ENCODE peak calls at places on chromosomes 12 and 14, in four cellular contexts. P is K562, S is GM12878, A is HepG2. Z is an unnamed sample.

GRCh38 chr14:69316449-69317391 is 56.8 kb downstream of the GALNT16 start:
- DNase-seq in P (no peak), A (no peak), S (no peak), Z (peak)

GRCh38 chr14:71651228-71651627 is 281.0 kb upstream of the RGS6 start:
- DNase-seq in A (no peak), P (no peak), S (no peak), Z (no peak)

GRCh38 chr14:97618917-97619690 is 821.9 kb downstream of the VRK1 start:
- DNase-seq in S (no peak), P (no peak), A (no peak), Z (no peak)

GRCh38 chr14:81990312-81990761 is 456.7 kb upstream of the SEL1L start:
- DNase-seq in P (peak), S (peak), A (peak), Z (peak)

GRCh38 chr14:38696925-38697324 is 406.1 kb downstream of the SEC23A start:
- DNase-seq in P (no peak), S (no peak), A (no peak), Z (no peak)

GRCh38 chr12:6280053-6280469 is 30.4 kb upstream of the PLEKHG6 start:
- DNase-seq in P (no peak), A (peak), S (no peak), Z (no peak)

GRCh38 chr14:50531595-50532501 is 521 bp downstream of the MAP4K5 start:
- DNase-seq in A (no peak), S (no peak), P (no peak), Z (peak)

GRCh38 chr12:119528241-119528640 is 65.3 kb upstream of the TMEM233 start:
- DNase-seq in P (no peak), S (no peak), A (no peak), Z (no peak)

GRCh38 chr12:33825442-33825841 is 196.9 kb upstream of the ALG10 start:
- DNase-seq in S (no peak), A (no peak), P (no peak), Z (no peak)

GRCh38 chr14:101369194-101369915 is 191.9 kb upstream of the DIO3 start:
- DNase-seq in S (no peak), P (no peak), A (no peak), Z (no peak)

GRCh38 chr14:102095231-102095870 is 8.5 kb upstream of the HSP90AA1 start:
- DNase-seq in P (peak), A (no peak), S (no peak), Z (no peak)

GRCh38 chr14:94562941-94563883 is 2.0 kb downstream of the SERPINA4 start:
- DNase-seq in A (no peak), P (no peak), S (no peak), Z (no peak)

GRCh38 chr12:124297389-124297788 is 2.5 kb downstream of the RFLNA start:
- DNase-seq in A (no peak), P (no peak), S (no peak), Z (no peak)

GRCh38 chr14:63956326-63956725 is 103.5 kb downstream of the SYNE2 start:
- DNase-seq in S (no peak), A (no peak), P (no peak), Z (no peak)

GRCh38 chr12:94150483-94151225 is 2.3 kb downstream of the PLXNC1 start:
- DNase-seq in S (no peak), P (no peak), A (no peak), Z (peak)

GRCh38 chr12:74412607-74413230 is 124.9 kb upstream of the ATXN7L3B start:
- DNase-seq in A (peak), P (peak), S (no peak), Z (no peak)

GRCh38 chr14:77265187-77265515 is 5.9 kb downstream of the NGB start:
- DNase-seq in P (no peak), S (no peak), A (no peak), Z (no peak)

GRCh38 chr12:73221836-73222235 is 949.7 kb downstream of the TRHDE start:
- DNase-seq in A (no peak), P (no peak), S (no peak), Z (no peak)

GRCh38 chr14:100872241-100872640 is 31.3 kb downstream of the RTL1 start:
- DNase-seq in A (no peak), S (no peak), P (peak), Z (no peak)

GRCh38 chr12:15011162-15011561 is 38.3 kb downstream of the PDE6H start:
- DNase-seq in S (no peak), P (no peak), A (no peak), Z (no peak)

GRCh38 chr14:77097689-77098469 is at the start of gene CIPC:
- DNase-seq in S (peak), A (peak), P (peak), Z (peak)

GRCh38 chr12:2351129-2351528 is 298.3 kb downstream of the CACNA1C start:
- DNase-seq in P (no peak), A (no peak), S (no peak), Z (no peak)

GRCh38 chr14:65360144-65360784 is 52.3 kb upstream of the FUT8 start:
- DNase-seq in S (no peak), A (no peak), P (no peak), Z (no peak)

GRCh38 chr14:24032727-24033418 is 18.9 kb upstream of the CARMIL3 start:
- DNase-seq in A (peak), P (no peak), S (no peak), Z (no peak)

GRCh38 chr14:99982449-99983250 is 82.6 kb upstream of the EVL start:
- DNase-seq in A (peak), P (peak), S (peak), Z (peak)

GRCh38 chr14:99035268-99035667 is 236.7 kb downstream of the BCL11B start:
- DNase-seq in P (no peak), A (no peak), S (no peak), Z (no peak)

GRCh38 chr12:78698747-78699146 is 165.8 kb upstream of the SYT1 start:
- DNase-seq in S (no peak), A (no peak), P (no peak), Z (no peak)

GRCh38 chr12:78700565-78700964 is 164.0 kb upstream of the SYT1 start:
- DNase-seq in P (no peak), S (no peak), A (no peak), Z (no peak)

DNA sequence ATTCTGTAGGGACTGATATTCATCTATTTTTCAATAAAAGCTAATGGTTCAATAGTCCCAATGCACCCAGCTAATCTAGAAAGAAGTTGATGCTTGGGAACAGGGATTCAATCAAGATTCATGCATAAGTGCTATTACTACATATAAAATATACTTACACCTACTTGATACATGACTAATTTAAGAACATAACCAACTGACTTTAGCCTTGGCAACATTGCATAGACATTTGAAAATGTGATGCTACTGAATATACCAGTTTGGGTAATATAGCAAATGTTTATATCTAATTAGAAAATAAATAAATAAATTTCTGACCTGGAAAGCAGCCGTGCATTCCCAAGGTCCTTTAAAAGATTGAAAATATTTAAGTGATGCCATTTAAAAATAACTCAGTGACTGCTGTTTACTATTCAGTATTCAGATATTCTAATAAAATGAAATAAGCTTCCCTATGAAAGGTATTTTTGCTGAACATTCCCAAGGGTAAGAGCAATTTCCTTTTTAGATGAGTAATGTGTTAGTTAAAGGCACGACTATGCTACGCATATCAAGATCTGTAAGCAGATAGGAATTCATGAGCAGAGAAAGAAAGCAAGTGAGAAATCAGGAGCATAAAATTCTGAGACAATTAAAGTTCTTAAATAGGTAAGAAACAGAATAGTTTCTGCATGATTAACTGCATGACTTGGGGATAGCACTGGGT is 160.6 kb upstream of the SYT1 start:
- DNase-seq in P (no peak), S (no peak), A (no peak), Z (no peak)
- TF ChIP-seq ETV6 in P (no peak), S (no peak), A (no peak), Z (no peak)

GRCh38 chr12:52141875-52142274 is 49.9 kb downstream of the KRT80 start:
- DNase-seq in S (no peak), P (no peak), A (no peak), Z (no peak)

GRCh38 chr12:52137746-52138145 is 54.1 kb downstream of the KRT80 start:
- DNase-seq in A (no peak), S (no peak), P (no peak), Z (no peak)

GRCh38 chr12:52141306-52141705 is 50.5 kb downstream of the KRT80 start:
- DNase-seq in S (no peak), A (no peak), P (peak), Z (no peak)

GRCh38 chr12:52139147-52139546 is 52.7 kb downstream of the KRT80 start:
- DNase-seq in P (no peak), S (no peak), A (no peak), Z (no peak)

DNA sequence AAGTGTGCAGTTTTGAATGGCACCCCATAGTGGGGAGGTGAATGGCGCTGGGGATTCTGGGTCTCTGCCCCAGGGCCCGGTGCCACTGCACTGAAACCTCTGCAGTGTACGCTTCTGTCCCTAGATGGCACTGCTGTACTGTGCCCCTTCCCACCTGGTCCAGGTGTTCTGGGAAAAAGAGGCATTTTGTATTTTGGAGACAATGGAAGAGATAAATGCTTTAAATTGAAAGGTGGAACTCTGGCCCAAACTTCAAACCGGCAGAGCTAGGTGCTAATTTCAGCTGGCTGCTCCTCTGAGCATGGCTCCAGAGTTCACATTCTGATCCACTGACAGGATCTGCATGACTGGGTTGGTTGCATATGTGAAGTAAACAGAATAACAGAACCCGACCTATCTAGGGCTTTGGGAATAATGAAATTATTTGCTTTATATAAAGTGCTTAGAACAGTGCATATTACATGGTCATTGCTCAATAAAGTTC is 52.2 kb downstream of the KRT80 start:
- DNase-seq in P (peak), S (no peak), A (no peak), Z (peak)
- TF ChIP-seq ETV6 in P (no peak), S (no peak), A (no peak), Z (no peak)

GRCh38 chr12:88715673-88716072 is 135.4 kb upstream of the KITLG start:
- DNase-seq in S (no peak), A (no peak), P (no peak), Z (no peak)

GRCh38 chr12:88720231-88720630 is 140.0 kb upstream of the KITLG start:
- DNase-seq in A (no peak), P (no peak), S (no peak), Z (no peak)

GRCh38 chr12:88720785-88721650 is 140.7 kb upstream of the KITLG start:
- DNase-seq in A (no peak), S (no peak), P (no peak), Z (no peak)

GRCh38 chr12:88716240-88716639 is 136.0 kb upstream of the KITLG start:
- DNase-seq in A (no peak), S (no peak), P (no peak), Z (no peak)
- TF ChIP-seq ETV6 in A (no peak), S (no peak), P (no peak), Z (no peak)

DNA sequence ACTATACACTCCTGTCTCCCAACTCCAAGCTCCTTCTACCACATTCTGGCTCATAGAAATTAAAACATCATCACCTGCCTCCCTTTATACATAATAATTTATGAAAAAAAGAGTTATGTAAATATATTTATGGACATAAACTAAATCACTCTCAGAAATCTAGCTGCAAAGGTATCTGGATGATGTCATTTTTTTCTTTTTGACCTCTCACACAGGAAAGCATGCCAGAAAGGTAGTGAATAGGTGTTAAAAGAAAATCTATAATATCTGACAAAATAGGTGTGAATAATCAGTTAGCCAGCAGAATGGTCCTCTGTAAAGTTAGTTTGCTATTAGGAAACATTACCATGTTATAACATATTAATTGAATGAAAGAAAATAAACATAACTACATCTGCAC is 7.7 kb downstream of the LRRIQ1 start:
- DNase-seq in A (no peak), P (no peak), S (no peak), Z (no peak)
- TF ChIP-seq ETV6 in A (no peak), P (no peak), S (no peak), Z (no peak)

DNA sequence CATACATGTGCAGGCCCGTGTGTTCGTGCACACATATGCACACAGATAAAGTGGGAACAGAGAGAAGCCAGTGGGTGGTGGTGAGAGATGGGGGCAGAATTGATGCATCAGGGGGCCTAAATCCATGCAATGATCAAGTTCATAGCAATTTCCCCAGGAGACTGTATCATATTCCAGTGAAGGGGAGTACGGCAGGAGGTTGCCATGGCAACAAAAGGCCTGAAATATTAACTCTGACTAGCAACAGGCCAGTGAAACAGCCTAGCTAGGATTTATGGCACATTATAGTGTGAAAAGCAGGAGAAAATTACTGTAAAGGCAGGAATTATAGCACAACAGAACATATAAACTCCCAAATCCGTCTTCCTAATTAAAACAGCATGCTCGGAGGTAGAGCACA is 806.4 kb downstream of the DIO2 start:
- DNase-seq in A (no peak), P (no peak), S (no peak), Z (no peak)
- TF ChIP-seq ETV6 in A (no peak), P (no peak), S (no peak), Z (no peak)

GRCh38 chr12:110270125-110270962 is 10.7 kb upstream of the ATP2A2 start:
- DNase-seq in P (peak), S (no peak), A (peak), Z (no peak)
- TF ChIP-seq ETV6 in P (no peak), S (no peak), A (no peak), Z (no peak)

DNA sequence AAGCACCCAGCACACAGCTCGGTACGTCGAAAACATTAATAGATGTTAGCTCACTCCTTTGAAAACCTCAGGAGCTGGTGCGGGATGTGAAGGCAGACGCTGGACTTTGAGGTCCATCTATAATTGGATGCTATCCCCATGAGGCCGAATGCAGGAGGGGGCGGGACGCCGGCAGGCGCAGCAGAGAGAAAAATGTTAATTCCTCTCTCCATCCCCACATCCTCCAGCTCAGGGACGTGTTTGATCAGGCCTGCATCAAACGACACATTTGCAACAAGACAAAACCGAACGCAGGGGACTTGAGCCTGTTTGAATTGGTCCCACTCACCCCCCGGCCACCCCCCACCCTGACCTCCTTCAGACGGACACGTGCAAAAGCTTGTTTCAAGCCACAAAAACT is 231.0 kb downstream of the RBM19 start:
- DNase-seq in P (no peak), A (no peak), S (no peak), Z (no peak)
- TF ChIP-seq ETV6 in P (no peak), A (no peak), S (no peak), Z (no peak)